ENCODE peak calls at places on chromosomes 12 and 14, in four cellular contexts. B is epithelial cell of prostate; D is spleen; F is effector memory CD4-positive, alpha-beta T cell. V is an unnamed sample.

GRCh38 chr12:76375939-76376338 is 27.7 kb upstream of the BBS10 start:
- DNase-seq in D (no peak), B (no peak), F (no peak), V (no peak)

GRCh38 chr12:41264281-41264680 is 76.2 kb downstream of the PDZRN4 start:
- DNase-seq in F (no peak), D (no peak), B (no peak), V (no peak)

GRCh38 chr14:105173901-105174894 is 5.6 kb upstream of the JAG2 start:
- DNase-seq in D (peak), F (peak), B (no peak), V (no peak)

GRCh38 chr14:20477211-20477876 is 8.1 kb downstream of the PNP start:
- DNase-seq in D (no peak), B (no peak), F (peak), V (no peak)

GRCh38 chr14:68824517-68825347 is 31.9 kb upstream of the ZFP36L1 start:
- DNase-seq in B (no peak), F (peak), D (peak), V (no peak)

GRCh38 chr12:112868459-112869041 is 38.2 kb upstream of the OAS1 start:
- DNase-seq in B (no peak), D (no peak), F (no peak), V (peak)

GRCh38 chr12:15883536-15883935 is 1.3 kb downstream of the STRAP start:
- DNase-seq in B (no peak), F (no peak), D (no peak), V (no peak)

GRCh38 chr14:105841022-105842009 is 314.9 kb downstream of the TMEM121 start:
- DNase-seq in B (no peak), F (no peak), D (no peak), V (peak)

GRCh38 chr12:79818856-79819255 is 116.0 kb downstream of the PPP1R12A start:
- DNase-seq in B (no peak), D (no peak), F (no peak), V (no peak)

GRCh38 chr14:100294213-100294962 is 11.9 kb downstream of the SLC25A29 start:
- DNase-seq in B (no peak), D (peak), F (no peak), V (peak)

GRCh38 chr14:71388862-71389261 is 481.6 kb downstream of the PCNX1 start:
- DNase-seq in F (no peak), B (no peak), D (no peak), V (no peak)

GRCh38 chr12:98684199-98684598 is 39.1 kb downstream of the APAF1 start:
- DNase-seq in B (no peak), D (no peak), F (no peak), V (no peak)

GRCh38 chr12:14614704-14615121 is 47.0 kb upstream of the PLBD1 start:
- DNase-seq in B (peak), F (no peak), D (no peak), V (no peak)

GRCh38 chr14:103232338-103232808 is 101.7 kb upstream of the EIF5 start:
- DNase-seq in B (no peak), F (no peak), D (no peak), V (no peak)

GRCh38 chr12:43425361-43425760 is 126.6 kb downstream of the ADAMTS20 start:
- DNase-seq in B (no peak), D (no peak), F (no peak), V (no peak)

GRCh38 chr12:95202691-95203476 is 14.4 kb downstream of the FGD6 start:
- DNase-seq in B (no peak), D (no peak), F (no peak), V (no peak)

GRCh38 chr12:52156757-52157565 is 34.9 kb downstream of the KRT80 start:
- DNase-seq in F (peak), D (peak), B (no peak), V (no peak)

GRCh38 chr12:53955036-53955775 is 503 bp downstream of the HOXC12 start:
- DNase-seq in B (no peak), F (no peak), D (no peak), V (no peak)

GRCh38 chr12:71958056-71958455 is 19.4 kb downstream of the TPH2 start:
- DNase-seq in F (no peak), B (no peak), D (no peak), V (no peak)

GRCh38 chr12:88893801-88894200 is 313.5 kb upstream of the KITLG start:
- DNase-seq in B (no peak), F (no peak), D (no peak), V (no peak)

GRCh38 chr12:54294152-54294913 is 6.5 kb downstream of the NFE2 start:
- DNase-seq in F (peak), B (no peak), D (peak), V (no peak)

GRCh38 chr14:76201162-76201561 is 49.4 kb downstream of the GPATCH2L start:
- DNase-seq in F (no peak), D (no peak), B (peak), V (no peak)

GRCh38 chr12:102950107-102950949 is 7.1 kb upstream of the ASCL1 start:
- DNase-seq in F (no peak), B (no peak), D (no peak), V (no peak)

GRCh38 chr12:124993568-124994434 is at the start of gene BRI3BP:
- DNase-seq in D (peak), F (peak), B (no peak), V (no peak)

GRCh38 chr12:42490261-42490842 is 99.2 kb downstream of the PRICKLE1 start:
- DNase-seq in B (no peak), D (no peak), F (no peak), V (no peak)

GRCh38 chr12:78470354-78471195 is 394.0 kb upstream of the SYT1 start:
- DNase-seq in F (no peak), B (peak), D (no peak), V (no peak)

GRCh38 chr12:67751376-67751928 is 102.9 kb downstream of the DYRK2 start:
- DNase-seq in B (no peak), F (no peak), D (no peak), V (no peak)

GRCh38 chr14:76827696-76828301 is 1.6 kb downstream of the LRRC74A start:
- DNase-seq in F (no peak), D (no peak), B (no peak), V (no peak)

GRCh38 chr14:67428501-67429031 is 16.6 kb upstream of the PLEK2 start:
- DNase-seq in B (peak), D (no peak), F (no peak), V (no peak)

GRCh38 chr14:105155071-105155651 is 13.4 kb downstream of the JAG2 start:
- DNase-seq in D (no peak), F (no peak), B (no peak), V (no peak)

GRCh38 chr14:96261772-96262485 is 5.9 kb downstream of the BDKRB1 start:
- DNase-seq in F (no peak), D (no peak), B (no peak), V (peak)

GRCh38 chr12:122999196-122999946 is 18.9 kb downstream of the ARL6IP4 start:
- DNase-seq in D (peak), B (no peak), F (no peak), V (no peak)

GRCh38 chr12:32788405-32788804 is 32.7 kb upstream of the YARS2 start:
- DNase-seq in F (no peak), D (no peak), B (no peak), V (no peak)

GRCh38 chr12:115149279-115149678 is 465.3 kb upstream of the TBX3 start:
- DNase-seq in D (no peak), F (no peak), B (no peak), V (no peak)
- H3K27ac ChIP-seq in D (no peak), F (no peak), B (peak), V (no peak)

GRCh38 chr12:10186299-10186698 is 7.5 kb downstream of the TMEM52B start:
- DNase-seq in B (no peak), D (peak), F (no peak), V (no peak)

GRCh38 chr12:10179871-10180270 is 1.0 kb downstream of the TMEM52B start:
- DNase-seq in F (no peak), D (no peak), B (no peak), V (no peak)

GRCh38 chr12:10184261-10184843 is 5.5 kb downstream of the TMEM52B start:
- DNase-seq in F (no peak), B (no peak), D (no peak), V (no peak)

GRCh38 chr12:10178766-10179165 is at the start of gene TMEM52B:
- DNase-seq in F (no peak), B (no peak), D (no peak), V (no peak)

DNA sequence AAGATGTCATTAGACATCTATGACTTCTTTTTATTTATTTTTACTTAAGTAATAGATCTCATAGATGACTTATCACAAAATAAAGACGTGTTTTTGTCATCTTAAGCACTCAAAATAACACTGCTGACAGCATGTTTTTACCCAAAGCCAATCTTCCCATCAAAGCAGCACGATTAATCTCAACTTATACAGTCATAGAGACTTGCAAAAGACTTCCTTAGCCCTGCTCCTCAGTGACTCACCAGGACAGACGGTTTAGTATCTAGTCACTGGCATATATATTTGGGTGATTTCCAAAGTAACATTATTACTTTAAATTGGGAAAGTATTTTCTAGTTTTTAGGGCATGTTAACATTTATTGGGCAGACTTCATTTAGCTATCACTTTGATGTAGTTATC is 3.8 kb downstream of the TMEM52B start:
- DNase-seq in D (no peak), B (peak), F (no peak), V (no peak)
- H3K27ac ChIP-seq in D (no peak), B (peak), F (no peak), V (no peak)

GRCh38 chr12:8455727-8456360 is at the start of gene CLEC6A:
- DNase-seq in F (no peak), B (no peak), D (no peak), V (no peak)
- H3K27ac ChIP-seq in F (no peak), B (no peak), D (no peak), V (no peak)

GRCh38 chr12:25829192-25829591 is 129.3 kb upstream of the RASSF8 start:
- DNase-seq in B (peak), F (no peak), D (no peak), V (peak)
- H3K27ac ChIP-seq in B (no peak), F (no peak), D (no peak), V (peak)

GRCh38 chr12:108170164-108170563 is 41.1 kb downstream of the WSCD2 start:
- DNase-seq in F (no peak), B (no peak), D (no peak), V (no peak)
- H3K27ac ChIP-seq in F (no peak), B (no peak), D (no peak), V (no peak)

DNA sequence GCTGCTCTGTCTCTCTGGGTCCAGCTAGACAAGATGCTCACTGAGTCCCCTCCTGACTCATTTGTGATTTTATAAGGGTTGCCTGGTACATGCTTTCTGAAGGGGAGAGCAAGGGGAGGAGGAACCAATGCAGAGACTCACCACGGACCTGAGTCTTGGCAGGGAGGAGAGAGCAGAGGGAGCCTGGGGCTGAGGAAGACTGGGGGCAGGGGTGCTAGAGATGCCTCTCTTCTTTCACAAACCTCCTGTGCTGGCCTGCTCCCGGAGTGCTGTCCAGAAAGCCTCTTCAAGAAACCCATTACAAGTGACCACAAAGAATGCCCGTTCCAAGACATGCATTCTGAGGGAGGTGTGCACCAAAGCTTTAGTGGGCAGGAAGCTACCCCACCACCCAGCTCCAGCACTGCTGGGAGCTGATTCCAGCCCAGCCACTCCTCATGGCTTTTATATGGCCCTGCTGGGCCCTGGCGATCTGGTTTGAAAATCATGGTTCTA is 33.1 kb upstream of the DICER1 start:
- DNase-seq in B (no peak), F (no peak), D (no peak), V (peak)
- H3K27ac ChIP-seq in B (no peak), F (no peak), D (no peak), V (no peak)

GRCh38 chr12:120843472-120843871 is 60.7 kb downstream of the SPPL3 start:
- DNase-seq in F (no peak), B (no peak), D (no peak), V (no peak)
- H3K27ac ChIP-seq in F (no peak), B (no peak), D (no peak), V (no peak)

DNA sequence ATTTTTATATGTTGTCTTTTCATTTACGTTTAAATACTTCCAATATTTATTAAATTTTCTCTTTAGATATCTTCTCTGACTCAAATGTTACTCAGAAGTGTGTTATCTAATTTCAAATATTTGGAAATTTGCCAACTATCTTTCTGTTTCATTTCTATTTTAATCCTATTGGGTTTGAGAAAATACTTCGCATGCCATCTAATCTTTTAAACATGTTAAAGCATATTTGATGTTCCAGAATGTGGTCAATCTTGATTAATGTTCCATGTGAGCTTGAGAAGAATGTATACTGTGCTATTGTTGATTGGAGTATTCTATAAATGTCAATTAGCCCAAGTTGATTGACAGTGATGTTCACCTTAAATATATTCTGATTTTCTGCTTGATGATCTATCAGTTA is 11.9 kb upstream of the DCN start:
- DNase-seq in D (no peak), B (peak), F (no peak), V (no peak)
- H3K27ac ChIP-seq in D (no peak), B (no peak), F (no peak), V (no peak)

GRCh38 chr14:44640416-44640815 is 133.3 kb upstream of the FSCB start:
- DNase-seq in D (no peak), F (no peak), B (no peak), V (no peak)
- H3K27ac ChIP-seq in D (no peak), F (no peak), B (no peak), V (no peak)

V was measured in coronary artery.